ENCODE peak calls at places on chromosomes 16 and 17, in eight cellular contexts. Q is progenitor cell of endocrine pancreas, I is natural killer cell, G is neural crest cell, M is adrenal gland, B is body of pancreas, S is endothelial cell, A is tibial artery. P is an unnamed sample.

GRCh38 chr16:87895641-87896141 is 26.4 kb upstream of the SLC7A5 start:
- DNase-seq in I (peak; percentile 54), G (no peak), M (no peak), A (no peak), B (no peak), S (no peak), Q (no peak), P (no peak)

GRCh38 chr16:85381738-85382592 is 231.2 kb upstream of the GSE1 start:
- DNase-seq in G (no peak), M (no peak), B (no peak), Q (no peak), I (no peak), A (no peak), S (no peak), P (no peak)

GRCh38 chr16:57185446-57185944 is 344 bp downstream of the PSME3IP1 start:
- DNase-seq in B (peak; percentile 65), A (peak; percentile 75), M (peak; percentile 84), S (peak; percentile 28), G (peak; percentile 4), I (no peak), Q (no peak), P (no peak)

GRCh38 chr17:12133183-12133582 is 112.5 kb downstream of the MAP2K4 start:
- DNase-seq in I (no peak), B (no peak), G (no peak), A (no peak), Q (no peak), M (no peak), S (no peak), P (no peak)

GRCh38 chr17:4082136-4082924 is 60.5 kb downstream of the ZZEF1 start:
- DNase-seq in M (no peak), I (no peak), B (no peak), G (no peak), Q (no peak), A (no peak), S (no peak), P (no peak)

GRCh38 chr16:84229421-84229820 is 10.4 kb downstream of the KCNG4 start:
- DNase-seq in I (no peak), Q (no peak), G (no peak), B (no peak), M (no peak), A (no peak), S (no peak), P (no peak)

GRCh38 chr16:78669994-78670393 is 570.5 kb downstream of the WWOX start:
- DNase-seq in G (no peak), M (peak; percentile 70), I (no peak), Q (no peak), B (no peak), A (no peak), S (no peak), P (no peak)

GRCh38 chr17:9465216-9465921 is 110.3 kb downstream of the STX8 start:
- DNase-seq in Q (no peak), S (no peak), B (no peak), I (no peak), G (no peak), A (no peak), M (no peak), P (no peak)

GRCh38 chr17:80797741-80798594 is 193.7 kb upstream of the CHMP6 start:
- DNase-seq in A (no peak), Q (no peak), I (no peak), S (no peak), B (no peak), G (no peak), M (no peak), P (no peak)

GRCh38 chr17:19728114-19728495 is 11.7 kb upstream of the SLC47A2 start:
- DNase-seq in M (peak; percentile 95), I (no peak), B (peak; percentile 88), Q (no peak), G (no peak), S (no peak), A (peak; percentile 94), P (peak; percentile 70)

GRCh38 chr17:75610103-75610984 is 22.7 kb downstream of the MYO15B start:
- DNase-seq in M (no peak), G (no peak), B (no peak), I (no peak), A (no peak), S (no peak), Q (no peak), P (no peak)

GRCh38 chr16:13453938-13454553 is 465.9 kb upstream of the ERCC4 start:
- DNase-seq in S (peak; percentile 56), M (peak; percentile 74), I (no peak), B (peak; percentile 60), G (peak; percentile 53), A (no peak), Q (peak; percentile 17), P (no peak)
- TF ChIP-seq CTCF in S (peak; percentile 79), M (peak; percentile 31), I (peak; percentile 30), B (peak; percentile 60), G (peak; percentile 77), A (peak; percentile 19), Q (peak; percentile 81), P (peak; percentile 84)

GRCh38 chr16:559411-560207 is 585 bp upstream of the PRR35 start:
- DNase-seq in B (no peak), I (no peak), S (no peak), A (no peak), Q (no peak), M (no peak), G (no peak), P (no peak)
- TF ChIP-seq CTCF in B (no peak), I (no peak), S (no peak), A (no peak), Q (no peak), M (no peak), G (no peak), P (no peak)

GRCh38 chr17:41998497-41998896 is 18.7 kb downstream of the DNAJC7 start:
- DNase-seq in M (no peak), Q (no peak), I (no peak), S (no peak), A (no peak), G (no peak), B (no peak), P (no peak)

GRCh38 chr17:42001729-42002128 is 15.5 kb downstream of the DNAJC7 start:
- DNase-seq in Q (no peak), I (no peak), A (no peak), G (no peak), M (no peak), S (no peak), B (no peak), P (no peak)

GRCh38 chr17:41992576-41992975 is 24.7 kb downstream of the DNAJC7 start:
- DNase-seq in A (no peak), Q (no peak), M (no peak), G (no peak), B (no peak), S (no peak), I (no peak), P (no peak)

GRCh38 chr17:42000399-42001076 is 16.7 kb downstream of the DNAJC7 start:
- DNase-seq in S (no peak), B (no peak), A (no peak), G (no peak), I (no peak), Q (no peak), M (no peak), P (no peak)

DNA sequence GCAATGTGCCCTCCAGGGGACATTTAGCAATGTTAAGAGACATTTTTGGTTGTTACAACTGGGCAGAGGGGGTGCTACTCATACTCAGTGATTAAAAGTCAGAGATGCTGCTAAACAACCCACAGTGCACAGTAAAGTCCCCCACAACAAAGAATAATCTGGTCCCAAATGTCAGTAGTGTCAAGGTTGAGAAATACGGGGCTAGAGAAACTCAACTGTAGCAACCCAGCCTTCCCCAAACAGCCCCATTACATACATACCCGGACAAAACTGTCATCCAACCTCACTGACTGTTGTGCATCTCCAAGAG is 20.4 kb downstream of the DNAJC7 start:
- DNase-seq in B (no peak), G (no peak), S (no peak), M (no peak), Q (no peak), A (no peak), I (no peak), P (no peak)
- TF ChIP-seq CTCF in B (no peak), G (no peak), S (no peak), M (no peak), Q (no peak), A (no peak), I (no peak), P (no peak)

GRCh38 chr17:41484920-41485904 is 4.3 kb upstream of the KRT35 start:
- DNase-seq in M (no peak), I (no peak), A (no peak), G (no peak), S (no peak), B (no peak), Q (no peak), P (no peak)

GRCh38 chr17:41483991-41484826 is 3.3 kb upstream of the KRT35 start:
- DNase-seq in Q (no peak), S (no peak), G (no peak), A (no peak), M (no peak), B (no peak), I (no peak), P (no peak)

GRCh38 chr17:41486316-41486715 is 3.4 kb downstream of the KRT36 start:
- DNase-seq in Q (no peak), I (no peak), A (no peak), M (no peak), G (no peak), S (no peak), B (no peak), P (no peak)

GRCh38 chr17:41489531-41489930 is at the start of gene KRT36:
- DNase-seq in B (no peak), M (no peak), G (no peak), Q (no peak), I (no peak), S (no peak), A (no peak), P (no peak)

GRCh38 chr17:41486809-41487530 is 2.7 kb downstream of the KRT36 start:
- DNase-seq in G (peak; percentile 18), S (peak; percentile 69), B (peak; percentile 66), M (peak; percentile 61), I (no peak), Q (no peak), A (no peak), P (no peak)
- TF ChIP-seq CTCF in G (peak; percentile 41), S (peak; percentile 58), B (peak; percentile 49), M (peak; percentile 23), I (peak; percentile 47), Q (peak; percentile 49), A (no peak), P (peak; percentile 52)

DNA sequence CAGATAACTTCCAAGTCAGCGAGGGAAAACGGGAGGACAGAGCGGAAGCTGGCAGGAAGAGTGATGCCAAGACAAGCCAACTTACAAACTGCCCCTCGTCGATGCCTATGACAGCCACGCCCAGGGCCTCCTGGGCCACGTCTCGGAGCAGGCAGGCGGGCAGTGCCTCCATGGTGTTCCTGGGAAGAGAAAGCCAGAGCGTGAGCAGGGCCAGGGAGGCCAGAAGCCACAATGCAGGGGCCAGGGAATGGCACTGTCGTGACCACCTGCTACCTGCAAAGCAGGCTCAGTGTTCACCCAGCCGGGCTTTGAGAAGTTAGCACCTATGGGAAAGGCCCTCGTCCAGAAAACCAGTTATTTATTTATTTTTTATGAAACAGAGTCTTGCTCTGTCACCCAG is 4.3 kb downstream of the TK1 start:
- DNase-seq in A (no peak), I (no peak), B (peak; percentile 86), S (no peak), G (no peak), M (no peak), Q (no peak), P (no peak)
- TF ChIP-seq CTCF in A (no peak), I (no peak), B (no peak), S (no peak), G (no peak), M (no peak), Q (no peak), P (no peak)

P was measured in type B pancreatic cell.